ENCODE peak calls at places on chromosomes 16 and 17, in six cellular contexts. N, E, A, T, G and B are unnamed samples.

GRCh38 chr16:58027341-58028167 is 2.0 kb downstream of the MMP15 start:
- DNase-seq in A (peak), N (no peak), E (peak), T (peak), G (peak), B (peak)

GRCh38 chr16:48542020-48542473 is 67.9 kb downstream of the N4BP1 start:
- DNase-seq in N (peak), T (no peak), G (peak), E (no peak), A (no peak), B (peak)

GRCh38 chr16:27171584-27171983 is 31.7 kb upstream of the KDM8 start:
- DNase-seq in A (no peak), E (no peak), T (no peak), N (no peak), G (no peak), B (no peak)

GRCh38 chr17:45759761-45760160 is 24.4 kb upstream of the CRHR1 start:
- DNase-seq in T (no peak), E (no peak), N (no peak), A (no peak), G (no peak), B (no peak)

GRCh38 chr16:27698266-27698665 is 148.3 kb downstream of the KATNIP start:
- DNase-seq in N (no peak), E (no peak), G (peak), T (peak), A (peak), B (no peak)

GRCh38 chr17:28384281-28385036 is 13.0 kb downstream of the SARM1 start:
- DNase-seq in A (peak), T (no peak), E (no peak), G (peak), N (no peak), B (peak)

GRCh38 chr17:81509687-81510523 is 2.7 kb downstream of the ACTG1 start:
- DNase-seq in N (no peak), T (no peak), A (peak), E (no peak), G (peak), B (no peak)

GRCh38 chr16:31253642-31254045 is 6.1 kb upstream of the ITGAM start:
- DNase-seq in E (no peak), G (peak), N (no peak), T (no peak), A (no peak), B (no peak)

GRCh38 chr16:86363057-86363490 is 147.3 kb upstream of the FOXF1 start:
- DNase-seq in G (no peak), E (no peak), A (no peak), N (peak), T (no peak), B (peak)

GRCh38 chr17:73586153-73586906 is 57.9 kb downstream of the SDK2 start:
- DNase-seq in N (no peak), A (no peak), E (no peak), G (peak), T (no peak), B (no peak)

GRCh38 chr16:54928016-54928356 is 2.7 kb upstream of the IRX5 start:
- DNase-seq in E (peak), A (no peak), N (no peak), T (no peak), G (peak), B (peak)

GRCh38 chr17:57370051-57370581 is 113.8 kb downstream of the MSI2 start:
- DNase-seq in T (no peak), E (no peak), G (peak), A (no peak), N (peak), B (peak)

GRCh38 chr17:75135946-75136345 is 4.4 kb upstream of the NT5C start:
- DNase-seq in A (no peak), T (no peak), G (no peak), N (no peak), E (no peak), B (no peak)

GRCh38 chr17:44012874-44013273 is 1.9 kb downstream of the TMEM101 start:
- DNase-seq in A (no peak), T (no peak), N (no peak), E (no peak), G (no peak), B (no peak)

GRCh38 chr16:14301150-14302030 is 230.3 kb downstream of the MRTFB start:
- DNase-seq in G (peak), A (peak), N (no peak), E (no peak), T (no peak), B (peak)

GRCh38 chr16:86663691-86664517 is 85.6 kb downstream of the FOXL1 start:
- DNase-seq in E (no peak), N (peak), T (no peak), G (no peak), A (no peak), B (peak)

GRCh38 chr17:70862295-70862694 is 693.0 kb downstream of the KCNJ2 start:
- DNase-seq in N (no peak), T (no peak), A (no peak), E (no peak), G (no peak), B (no peak)

GRCh38 chr17:28563475-28563874 is 7.8 kb downstream of the PIGS start:
- DNase-seq in E (no peak), T (no peak), N (peak), A (no peak), G (peak), B (peak)

GRCh38 chr16:86384263-86384649 is 126.1 kb upstream of the FOXF1 start:
- DNase-seq in A (no peak), G (no peak), T (no peak), E (no peak), N (no peak), B (no peak)

GRCh38 chr17:61455754-61456681 is 3.8 kb downstream of the TBX4 start:
- DNase-seq in N (no peak), A (no peak), G (no peak), E (no peak), T (no peak), B (no peak)

GRCh38 chr17:66834919-66835454 is at the start of gene CACNG5:
- DNase-seq in E (no peak), N (no peak), T (no peak), G (no peak), A (peak), B (no peak)

GRCh38 chr17:46061435-46061834 is 62.4 kb downstream of the STH start:
- DNase-seq in T (no peak), N (no peak), G (peak), A (no peak), E (no peak), B (peak)

GRCh38 chr17:65557349-65558310 is 3.8 kb downstream of the AXIN2 start:
- DNase-seq in G (peak), A (no peak), N (peak), E (no peak), T (no peak), B (peak)

GRCh38 chr17:66533572-66533971 is 231.2 kb downstream of the PRKCA start:
- DNase-seq in E (peak), N (peak), A (peak), T (no peak), G (no peak), B (peak)

GRCh38 chr17:58324409-58325288 is 3.9 kb downstream of the TSPOAP1 start:
- DNase-seq in A (no peak), T (no peak), E (no peak), G (no peak), N (peak), B (peak)

GRCh38 chr17:72030067-72030899 is 90.5 kb upstream of the SOX9 start:
- DNase-seq in T (peak), N (peak), A (peak), G (no peak), E (peak), B (peak)

GRCh38 chr16:1457489-1458245 is 13.3 kb upstream of the CCDC154 start:
- DNase-seq in A (no peak), T (no peak), G (no peak), N (no peak), E (no peak), B (no peak)

GRCh38 chr17:64020068-64020766 is at the start of gene ICAM2:
- DNase-seq in A (no peak), E (no peak), G (no peak), T (no peak), N (no peak), B (no peak)

GRCh38 chr16:22326771-22327445 is 29.7 kb downstream of the POLR3E start:
- DNase-seq in A (no peak), E (no peak), G (no peak), N (no peak), T (no peak), B (no peak)

GRCh38 chr16:14436410-14436955 is 193.6 kb downstream of the PARN start:
- DNase-seq in N (no peak), A (no peak), G (no peak), E (no peak), T (no peak), B (no peak)

DNA sequence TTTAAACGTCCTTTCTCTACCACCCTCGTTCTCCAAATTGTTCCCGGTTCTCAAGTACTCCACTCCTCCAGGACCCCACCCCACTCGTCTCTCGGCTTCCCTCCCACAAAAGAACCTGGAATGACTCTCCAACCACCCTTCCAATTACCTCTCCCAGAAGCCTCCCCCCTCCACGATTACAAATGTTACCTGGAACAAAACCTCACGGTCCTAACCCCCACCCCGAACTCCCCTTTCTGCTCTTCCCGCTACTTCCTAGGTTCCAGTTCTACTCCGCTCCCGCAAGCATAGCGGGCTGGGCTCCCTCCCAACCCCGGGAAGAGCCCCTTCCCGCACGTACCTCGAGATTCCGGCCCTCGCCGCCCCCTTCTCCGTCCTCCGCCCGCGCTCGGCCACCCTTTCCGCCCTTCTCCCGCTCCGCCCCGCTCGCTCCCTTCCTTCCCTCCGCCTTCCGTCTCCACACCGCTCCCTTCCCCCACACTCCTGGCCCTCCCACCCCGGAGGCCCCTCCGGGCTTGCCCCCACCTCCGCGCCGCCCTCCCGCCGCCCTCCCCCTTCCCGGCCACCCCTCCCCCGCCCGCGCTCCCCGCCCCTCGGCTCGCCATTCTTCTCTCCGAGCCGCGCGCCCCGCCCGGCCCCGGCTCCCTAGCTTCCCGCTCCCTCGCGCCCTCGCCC is 502 bp downstream of the CHTF8 start:
- DNase-seq in A (peak), T (no peak), N (peak), E (peak), G (peak), B (peak)
- H3K23ac ChIP-seq in A (no peak), T (no peak), N (peak), E (peak), G (peak), B (no peak)

GRCh38 chr17:48445248-48445620 is 15.2 kb upstream of the SKAP1 start:
- DNase-seq in G (no peak), T (no peak), E (no peak), A (no peak), N (no peak), B (no peak)
- H3K14ac ChIP-seq in G (no peak), T (no peak), E (no peak), A (no peak), N (no peak), B (no peak)

GRCh38 chr17:48613862-48614694 is 1.0 kb downstream of the HOXB8 start:
- DNase-seq in E (no peak), N (peak), A (peak), T (no peak), G (peak), B (peak)
- H3K23ac ChIP-seq in E (no peak), N (no peak), A (no peak), T (no peak), G (no peak), B (peak)

DNA sequence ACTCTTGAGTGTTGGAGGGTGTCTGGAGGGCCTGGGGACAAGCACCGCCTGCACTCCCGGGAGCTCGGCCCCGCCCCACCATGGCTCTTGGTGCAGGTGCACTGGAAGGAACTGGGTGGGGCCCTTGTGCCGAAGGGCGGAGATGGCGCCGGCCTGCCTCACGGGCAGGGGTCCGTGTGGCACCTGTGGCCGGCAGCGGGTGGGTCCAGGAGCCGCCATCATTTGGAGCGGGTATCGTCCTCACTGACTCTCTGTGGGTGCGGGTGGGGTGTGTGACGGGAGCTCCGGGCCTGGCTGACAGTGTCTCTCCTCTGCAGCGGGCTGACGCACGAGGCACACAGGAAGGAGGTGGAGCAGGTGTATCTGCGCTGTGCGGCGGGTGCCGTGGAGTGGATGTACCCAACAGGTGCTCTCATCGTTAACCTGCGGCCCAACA is 5.2 kb downstream of the METRNL start:
- DNase-seq in E (no peak), N (no peak), T (no peak), A (no peak), G (no peak), B (no peak)
- H3K14ac ChIP-seq in E (no peak), N (peak), T (no peak), A (no peak), G (peak), B (no peak)

GRCh38 chr16:89096042-89096717 is 2.5 kb downstream of the ACSF3 start:
- DNase-seq in T (no peak), G (no peak), E (no peak), A (no peak), N (no peak), B (no peak)

GRCh38 chr16:89095401-89095974 is 1.8 kb downstream of the ACSF3 start:
- DNase-seq in E (no peak), G (no peak), T (peak), A (no peak), N (no peak), B (no peak)

GRCh38 chr16:89092013-89092412 is 1.6 kb upstream of the ACSF3 start:
- DNase-seq in N (no peak), E (no peak), T (no peak), A (no peak), G (no peak), B (no peak)

GRCh38 chr16:89094252-89094901 is 725 bp downstream of the ACSF3 start:
- DNase-seq in T (no peak), A (no peak), N (no peak), G (peak), E (no peak), B (peak)

GRCh38 chr16:89093602-89094251 is at the start of gene ACSF3:
- DNase-seq in T (no peak), G (no peak), N (peak), A (no peak), E (peak), B (peak)
- H3K23ac ChIP-seq in T (no peak), G (no peak), N (peak), A (no peak), E (peak), B (no peak)

DNA sequence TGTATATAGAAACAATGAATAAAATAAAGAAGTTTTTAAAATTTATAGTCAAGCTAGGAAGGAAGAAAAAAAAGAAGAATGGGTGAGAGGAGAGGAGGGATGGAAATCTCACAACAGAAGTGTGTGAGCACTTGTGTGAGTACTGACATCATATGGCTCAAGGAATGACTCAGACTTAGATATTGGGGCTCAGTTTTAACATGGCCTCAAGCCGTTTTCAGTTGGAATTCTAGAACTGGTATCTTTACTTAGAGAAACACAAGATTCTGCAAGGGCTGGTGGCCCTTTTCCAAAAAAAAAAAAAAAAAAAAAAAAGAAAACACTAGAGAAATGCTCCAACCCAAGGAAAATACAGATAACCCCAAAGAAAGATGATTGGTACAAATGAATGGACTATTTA is 55.1 kb downstream of the STXBP4 start:
- DNase-seq in E (no peak), G (no peak), T (no peak), N (peak), A (no peak), B (no peak)
- H3K14ac ChIP-seq in E (no peak), G (no peak), T (no peak), N (no peak), A (no peak), B (no peak)

DNA sequence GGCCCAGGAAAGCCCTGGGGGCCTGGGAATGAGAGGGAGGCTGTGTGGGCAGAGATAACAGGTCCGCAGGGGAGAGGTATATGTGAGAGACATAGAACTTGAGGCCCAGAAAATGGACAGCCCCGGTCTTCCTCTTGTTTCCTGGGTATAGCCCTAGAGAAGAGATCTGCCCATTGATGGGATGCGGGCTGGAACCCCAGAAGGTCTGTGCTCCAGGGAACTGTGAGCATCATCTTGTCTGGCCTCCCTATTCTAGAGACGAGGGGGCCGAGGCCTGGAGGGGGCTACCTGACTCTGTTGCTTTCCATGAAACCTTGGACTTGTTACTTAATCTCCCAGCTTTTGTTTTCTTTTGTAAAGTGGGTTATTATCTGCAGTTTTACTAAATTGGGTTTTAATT is 53.9 kb downstream of the NKD1 start:
- DNase-seq in N (no peak), E (no peak), A (no peak), T (no peak), G (no peak), B (no peak)
- H3K23ac ChIP-seq in N (no peak), E (no peak), A (no peak), T (no peak), G (no peak), B (no peak)

GRCh38 chr17:41962111-41962510 is 4.5 kb upstream of the CNP start:
- DNase-seq in N (no peak), E (no peak), T (no peak), G (no peak), A (no peak), B (no peak)

GRCh38 chr17:41959030-41959335 is 7.6 kb upstream of the CNP start:
- DNase-seq in G (no peak), E (no peak), A (no peak), N (peak), T (no peak), B (no peak)

GRCh38 chr17:41957869-41958231 is 8.7 kb upstream of the CNP start:
- DNase-seq in N (no peak), T (no peak), A (no peak), E (no peak), G (no peak), B (no peak)

GRCh38 chr17:41957058-41957868 is 9.3 kb upstream of the CNP start:
- DNase-seq in A (peak), N (peak), T (no peak), G (no peak), E (no peak), B (peak)

DNA sequence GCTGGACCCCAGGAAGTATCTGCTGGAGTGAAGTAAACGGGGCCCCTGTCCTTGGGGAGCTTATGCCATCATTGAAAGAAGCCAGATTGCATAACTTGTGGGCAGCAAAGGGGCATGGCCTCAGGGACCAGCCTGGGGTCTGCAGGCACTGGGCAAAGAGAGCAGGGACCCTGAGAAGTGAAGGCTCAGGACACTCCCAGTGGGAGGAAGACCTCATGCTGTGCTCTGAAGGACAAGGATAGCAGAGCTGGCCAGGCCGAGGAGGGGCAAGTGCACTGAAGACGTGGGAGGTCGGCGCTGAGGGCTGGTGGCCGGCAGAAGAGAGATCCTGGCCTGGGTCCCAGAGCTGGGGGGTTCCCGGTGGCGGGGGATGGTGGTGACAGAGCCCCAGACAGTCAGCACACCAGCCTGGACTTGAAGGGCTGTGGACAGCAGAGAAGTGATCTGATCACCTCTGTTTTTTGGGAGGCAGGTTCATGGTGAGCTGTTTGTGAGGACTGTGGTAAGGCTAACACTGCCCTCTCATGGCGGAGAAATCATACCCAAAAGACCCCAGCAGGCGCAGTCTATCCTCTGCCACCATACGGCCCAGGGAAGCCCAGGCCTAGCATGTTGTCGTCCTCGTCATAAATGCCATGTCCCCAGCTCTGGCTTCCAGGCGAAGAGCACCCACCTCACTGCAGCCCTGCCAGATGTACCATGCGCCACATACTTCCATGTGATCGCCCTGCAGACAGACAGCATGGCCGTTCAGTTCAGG is 7.1 kb upstream of the CNP start:
- DNase-seq in T (no peak), A (peak), N (peak), G (peak), E (peak), B (peak)
- H3K14ac ChIP-seq in T (no peak), A (no peak), N (no peak), G (no peak), E (no peak), B (no peak)

GRCh38 chr17:38453951-38454421 is 25.7 kb downstream of the ARHGAP23 start:
- DNase-seq in A (no peak), E (no peak), N (peak), G (no peak), T (no peak), B (peak)
- H3K23ac ChIP-seq in A (no peak), E (peak), N (peak), G (no peak), T (no peak), B (no peak)

DNA sequence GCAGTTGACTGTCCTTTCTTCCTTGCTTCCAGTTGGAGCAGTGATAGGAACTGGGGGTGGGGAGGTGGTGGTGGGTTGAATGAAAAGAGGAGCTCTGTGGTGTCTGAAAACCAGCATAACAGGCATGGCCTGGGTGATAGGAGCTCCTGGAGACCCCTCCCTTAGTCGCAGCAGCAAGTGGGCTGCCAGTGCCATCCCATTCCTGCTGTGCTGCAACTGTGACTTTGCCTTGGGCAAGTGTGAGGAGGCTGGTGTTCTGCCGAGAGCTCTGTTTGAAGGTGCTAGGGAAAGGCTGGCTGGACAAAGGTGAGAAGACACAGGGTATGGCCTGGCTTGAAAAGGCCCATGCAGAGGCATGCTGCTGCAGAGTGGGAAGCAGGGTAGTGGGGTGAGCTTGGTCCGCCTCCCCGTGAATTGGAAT is 2.7 kb upstream of the CDK5R1 start:
- DNase-seq in N (no peak), A (no peak), T (no peak), G (no peak), E (no peak), B (no peak)
- H3K14ac ChIP-seq in N (no peak), A (peak), T (no peak), G (no peak), E (peak), B (no peak)